ENCODE peak calls at places on chromosomes 4 and X, in eight cellular contexts. G is psoas muscle; W is dorsolateral prefrontal cortex; U is heart left ventricle; C is CD4-positive, alpha-beta T cell; T is PC-9; H is lower lobe of right lung; Y is GM10248. J is an unnamed sample.

GRCh38 chr4:144699565-144699964 is 53.6 kb downstream of the HHIP start:
- DNase-seq in G (no peak), W (no peak), U (no peak), C (no peak), T (no peak), H (no peak), Y (no peak), J (no peak)

GRCh38 chrX:88613338-88613737 is 133.7 kb upstream of the CPXCR1 start:
- DNase-seq in G (no peak), W (no peak), U (no peak), C (no peak), T (no peak), H (no peak), Y (no peak), J (no peak)

GRCh38 chr4:113394108-113394729 is 344.8 kb downstream of the ANK2 start:
- DNase-seq in G (no peak), W (no peak), U (no peak), C (no peak), T (no peak), H (no peak), Y (no peak), J (no peak)

GRCh38 chrX:18970465-18970864 is 13.4 kb downstream of the PHKA2 start:
- DNase-seq in G (no peak), W (no peak), U (no peak), C (no peak), T (no peak), H (no peak), Y (no peak), J (no peak)

GRCh38 chrX:101028562-101028961 is 23.3 kb downstream of the TRMT2B start:
- DNase-seq in G (no peak), W (no peak), U (no peak), C (no peak), T (no peak), H (no peak), Y (no peak), J (no peak)

GRCh38 chr4:141905751-141906150 is 269.4 kb downstream of the IL15 start:
- DNase-seq in G (no peak), W (no peak), U (no peak), C (no peak), T (peak), H (no peak), Y (no peak), J (peak)

GRCh38 chr4:103753868-103754653 is 34.3 kb upstream of the TACR3 start:
- DNase-seq in G (no peak), W (no peak), U (no peak), C (no peak), T (no peak), H (no peak), Y (no peak), J (no peak)

GRCh38 chrX:97563531-97564133 is 679.9 kb downstream of the RPA4 start:
- DNase-seq in G (no peak), W (no peak), U (peak), C (peak), T (no peak), H (peak), Y (peak), J (peak)

GRCh38 chr4:1516261-1516660 is 110.0 kb upstream of the NKX1-1 start:
- DNase-seq in G (peak), W (no peak), U (no peak), C (no peak), T (no peak), H (peak), Y (no peak), J (no peak)

GRCh38 chr4:142901166-142901662 is 55.1 kb upstream of the INPP4B start:
- DNase-seq in G (no peak), W (no peak), U (no peak), C (no peak), T (no peak), H (no peak), Y (no peak), J (no peak)

GRCh38 chr4:123659759-123660158 is 263.2 kb downstream of the SPRY1 start:
- DNase-seq in G (no peak), W (no peak), U (no peak), C (no peak), T (peak), H (no peak), Y (no peak), J (no peak)

GRCh38 chr4:114694770-114695169 is 96.2 kb downstream of the UGT8 start:
- DNase-seq in G (no peak), W (no peak), U (no peak), C (no peak), T (no peak), H (no peak), Y (peak), J (no peak)

GRCh38 chr4:79678472-79679202 is 270.6 kb upstream of the GK2 start:
- DNase-seq in G (no peak), W (no peak), U (no peak), C (no peak), T (no peak), H (no peak), Y (no peak), J (no peak)

GRCh38 chr4:88791274-88791673 is 93.6 kb upstream of the NAP1L5 start:
- DNase-seq in G (no peak), W (no peak), U (no peak), C (no peak), T (no peak), H (no peak), Y (no peak), J (no peak)

GRCh38 chrX:68947882-68948605 is 119.2 kb downstream of the EFNB1 start:
- DNase-seq in G (no peak), W (no peak), U (no peak), C (no peak), T (no peak), H (no peak), Y (peak), J (no peak)

GRCh38 chrX:48703228-48703627 is 6.7 kb downstream of the SUV39H1 start:
- DNase-seq in G (no peak), W (no peak), U (no peak), C (no peak), T (no peak), H (no peak), Y (no peak), J (no peak)

GRCh38 chr4:180134116-180134866 is 2108.9 kb upstream of the TENM3 start:
- DNase-seq in G (no peak), W (no peak), U (no peak), C (no peak), T (no peak), H (no peak), Y (no peak), J (no peak)

GRCh38 chrX:9333873-9334272 is 131.0 kb upstream of the TBL1X start:
- DNase-seq in G (no peak), W (no peak), U (no peak), C (no peak), T (no peak), H (no peak), Y (no peak), J (no peak)

GRCh38 chr4:57020467-57021101 is 41.9 kb downstream of the POLR2B start:
- DNase-seq in G (no peak), W (no peak), U (no peak), C (no peak), T (peak), H (no peak), Y (no peak), J (no peak)

GRCh38 chr4:48329976-48330375 is 11.4 kb upstream of the SLAIN2 start:
- DNase-seq in G (no peak), W (no peak), U (no peak), C (no peak), T (peak), H (no peak), Y (no peak), J (peak)

GRCh38 chrX:49726966-49727365 is 31.2 kb upstream of the PAGE1 start:
- DNase-seq in G (no peak), W (no peak), U (no peak), C (no peak), T (no peak), H (no peak), Y (no peak), J (no peak)

GRCh38 chrX:41737065-41737464 is 13.1 kb downstream of the GPR82 start:
- DNase-seq in G (no peak), W (no peak), U (no peak), C (no peak), T (no peak), H (no peak), Y (no peak), J (no peak)

GRCh38 chr4:145011636-145012035 is 86.4 kb downstream of the ANAPC10 start:
- DNase-seq in G (no peak), W (no peak), U (no peak), C (no peak), T (no peak), H (no peak), Y (no peak), J (no peak)

GRCh38 chrX:9133426-9133825 is 99.5 kb upstream of the FAM9B start:
- DNase-seq in G (no peak), W (no peak), U (no peak), C (no peak), T (no peak), H (no peak), Y (no peak), J (no peak)

GRCh38 chr4:167578906-167579305 is 344.6 kb upstream of the SPOCK3 start:
- DNase-seq in G (no peak), W (no peak), U (no peak), C (no peak), T (no peak), H (no peak), Y (no peak), J (no peak)

GRCh38 chrX:49064303-49064702 is 5.5 kb downstream of the CCDC120 start:
- DNase-seq in G (no peak), W (no peak), U (no peak), C (no peak), T (no peak), H (no peak), Y (no peak), J (no peak)

GRCh38 chr4:86661418-86661817 is 67.3 kb downstream of the PTPN13 start:
- DNase-seq in G (no peak), W (no peak), U (no peak), C (no peak), T (no peak), H (no peak), Y (no peak), J (no peak)

GRCh38 chr4:28709821-28710330 is 1849.2 kb downstream of the STIM2 start:
- DNase-seq in G (no peak), W (no peak), U (no peak), C (no peak), T (no peak), H (no peak), Y (no peak), J (no peak)

GRCh38 chrX:153897899-153898298 is 6.6 kb upstream of the AVPR2 start:
- DNase-seq in G (no peak), W (no peak), U (no peak), C (no peak), T (no peak), H (no peak), Y (no peak), J (no peak)

GRCh38 chr4:119615068-119615744 is 13.4 kb downstream of the PDE5A start:
- DNase-seq in G (no peak), W (no peak), U (no peak), C (no peak), T (no peak), H (no peak), Y (no peak), J (no peak)

GRCh38 chrX:65985922-65986588 is 53.8 kb downstream of the VSIG4 start:
- DNase-seq in G (no peak), W (no peak), U (peak), C (no peak), T (peak), H (no peak), Y (peak), J (peak)

GRCh38 chrX:122552291-122552800 is 631.7 kb upstream of the GRIA3 start:
- DNase-seq in G (no peak), W (no peak), U (no peak), C (no peak), T (no peak), H (no peak), Y (no peak), J (no peak)

GRCh38 chr4:150816491-150816890 is 198.6 kb downstream of the LRBA start:
- DNase-seq in G (no peak), W (no peak), U (no peak), C (no peak), T (no peak), H (no peak), Y (no peak), J (no peak)

GRCh38 chr4:160026720-160027119 is 923.8 kb downstream of the RAPGEF2 start:
- DNase-seq in G (no peak), W (no peak), U (no peak), C (no peak), T (peak), H (no peak), Y (no peak), J (no peak)

GRCh38 chr4:74540193-74540592 is 95.3 kb downstream of the AREG start:
- DNase-seq in G (no peak), W (no peak), U (no peak), C (no peak), T (no peak), H (no peak), Y (no peak), J (no peak)

GRCh38 chr4:25161599-25161960 is 1.3 kb upstream of the SEPSECS start:
- DNase-seq in G (no peak), W (no peak), U (no peak), C (no peak), T (peak), H (no peak), Y (no peak), J (no peak)

GRCh38 chr4:64883087-64883926 is 474.1 kb upstream of the TECRL start:
- DNase-seq in G (no peak), W (no peak), U (no peak), C (no peak), T (no peak), H (no peak), Y (no peak), J (no peak)

GRCh38 chrX:153381684-153382532 is 19.2 kb downstream of the PNMA6E start:
- DNase-seq in G (no peak), W (peak), U (no peak), C (no peak), T (no peak), H (no peak), Y (no peak), J (peak)

GRCh38 chr4:1554876-1555265 is 129.2 kb downstream of the FAM53A start:
- DNase-seq in G (no peak), W (peak), U (no peak), C (no peak), T (peak), H (no peak), Y (no peak), J (no peak)

GRCh38 chrX:68894513-68895338 is 65.9 kb downstream of the EFNB1 start:
- DNase-seq in G (peak), W (peak), U (peak), C (no peak), T (no peak), H (peak), Y (no peak), J (no peak)

GRCh38 chr4:3445829-3446545 is 4.2 kb downstream of the HGFAC start:
- DNase-seq in G (peak), W (no peak), U (no peak), C (no peak), T (no peak), H (no peak), Y (no peak), J (no peak)
- TF ChIP-seq CTCF in G (no peak), W (no peak), U (no peak), C (no peak), T (no peak), H (no peak), Y (no peak), J (no peak)

GRCh38 chr4:9898596-9899345 is 117.3 kb downstream of the DRD5 start:
- DNase-seq in G (no peak), W (no peak), U (peak), C (no peak), T (no peak), H (no peak), Y (no peak), J (no peak)
- TF ChIP-seq CTCF in G (peak), W (peak), U (peak), C (no peak), T (no peak), H (peak), Y (no peak), J (no peak)

GRCh38 chr4:55887594-55887993 is 34.1 kb downstream of the EXOC1 start:
- DNase-seq in G (no peak), W (no peak), U (no peak), C (no peak), T (no peak), H (no peak), Y (no peak), J (no peak)
- TF ChIP-seq CTCF in G (no peak), W (no peak), U (no peak), C (no peak), T (no peak), H (no peak), Y (no peak), J (no peak)

DNA sequence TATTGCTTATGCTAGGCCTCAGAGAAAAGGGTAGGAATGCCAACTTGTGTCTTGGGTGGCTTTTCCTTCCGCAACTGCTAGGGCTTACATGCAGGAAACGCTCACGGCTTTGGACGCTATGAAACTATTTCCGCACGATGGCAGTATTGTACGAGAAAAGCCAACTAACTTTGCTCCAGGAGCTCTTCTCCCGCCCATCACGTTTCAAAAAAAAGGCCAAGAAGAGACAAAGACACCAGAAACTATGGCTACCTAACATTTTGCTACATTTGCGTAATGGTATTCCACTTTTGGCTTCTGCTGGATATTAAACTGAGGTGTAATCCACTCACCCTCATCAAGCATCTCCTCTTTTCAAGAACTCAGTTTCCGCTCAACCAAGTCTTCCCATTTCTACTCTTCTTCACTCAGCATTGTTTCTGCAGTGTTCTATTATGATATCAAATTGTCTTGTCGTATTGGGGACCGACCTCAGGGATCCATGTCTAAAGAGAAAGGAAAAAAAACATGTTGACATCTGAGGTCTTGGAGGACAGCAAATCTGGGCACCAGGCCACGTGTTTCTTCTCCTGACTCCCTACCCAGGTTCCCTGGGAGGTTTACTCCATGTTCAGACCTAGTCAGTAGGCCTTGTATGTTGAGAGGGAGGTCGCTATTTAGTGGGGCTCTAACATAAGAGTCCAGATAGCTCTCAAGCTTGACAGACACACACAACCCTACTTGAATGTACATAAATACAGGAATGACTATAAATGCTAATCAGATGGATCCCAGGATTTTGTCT is 239.4 kb upstream of the STK26 start:
- DNase-seq in G (peak), W (peak), U (no peak), C (no peak), T (no peak), H (no peak), Y (no peak), J (peak)
- TF ChIP-seq CTCF in G (peak), W (peak), U (peak), C (no peak), T (no peak), H (no peak), Y (no peak), J (peak)

DNA sequence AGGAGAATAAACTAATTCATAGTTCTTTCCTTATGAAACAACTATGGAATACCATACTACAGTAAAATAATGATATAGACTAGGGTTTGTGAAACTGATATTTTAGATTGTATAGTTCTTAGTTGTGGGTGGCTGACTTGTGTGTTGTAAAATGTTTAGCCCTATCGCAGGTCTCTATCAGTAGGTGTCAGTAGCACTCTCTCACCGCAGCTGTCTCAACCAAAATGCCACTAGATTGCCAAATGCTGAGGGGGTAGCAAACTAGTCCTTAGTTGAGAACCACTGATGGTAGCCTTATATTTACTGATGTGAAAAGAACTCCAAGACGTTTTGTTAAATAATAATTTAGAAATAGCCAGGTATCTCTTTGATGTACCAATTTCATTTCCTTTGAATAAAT is 48.1 kb downstream of the RHOXF2B start:
- DNase-seq in G (no peak), W (no peak), U (no peak), C (no peak), T (no peak), H (no peak), Y (no peak), J (no peak)
- TF ChIP-seq CTCF in G (no peak), W (no peak), U (no peak), C (no peak), T (no peak), H (no peak), Y (no peak), J (no peak)

GRCh38 chr4:38606587-38606905 is 57.5 kb upstream of the KLF3 start:
- DNase-seq in G (no peak), W (no peak), U (no peak), C (no peak), T (no peak), H (no peak), Y (no peak), J (no peak)
- TF ChIP-seq CTCF in G (no peak), W (no peak), U (no peak), C (no peak), T (no peak), H (no peak), Y (no peak), J (no peak)

DNA sequence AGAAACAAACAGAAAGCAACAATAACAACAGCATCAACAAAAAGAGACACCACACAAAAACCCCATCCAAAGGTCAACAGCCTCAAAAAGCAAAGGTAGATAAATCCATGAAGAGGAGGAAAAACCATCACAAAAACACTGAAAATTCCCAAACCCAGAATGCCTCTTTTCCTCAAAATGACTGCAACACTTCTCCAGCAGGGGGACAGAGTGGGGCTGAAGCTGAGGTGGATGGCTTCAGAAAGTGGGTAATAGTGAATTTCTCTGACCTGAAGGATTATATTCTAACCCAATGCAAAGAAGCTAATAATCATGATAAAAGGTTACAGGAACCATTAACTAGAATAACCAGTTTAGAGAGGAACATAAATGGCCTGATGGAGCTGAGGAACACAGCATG is 888.2 kb downstream of the RAB28 start:
- DNase-seq in G (no peak), W (no peak), U (no peak), C (no peak), T (no peak), H (no peak), Y (no peak), J (no peak)
- TF ChIP-seq CTCF in G (no peak), W (no peak), U (no peak), C (no peak), T (no peak), H (no peak), Y (no peak), J (no peak)